ENCODE peak calls at places on chromosome 19, in ten cellular contexts. One of them, this sample, is unnamed.

GRCh38 chr19:46812898-46813569 is 24.6 kb upstream of the SLC1A5 start:
- DNase-seq in nephron progenitor cell: peak; percentile 33
- DNase-seq in MCF 10A: no peak
- DNase-seq in astrocyte of the spinal cord: no peak
- DNase-seq in Caco-2: no peak
- DNase-seq in GM10248: no peak
- DNase-seq in activated CD8-positive, alpha-beta T cell treated with anti-CD3 and anti-CD28 coated beads for 36 hours: no peak
- DNase-seq in upper lobe of left lung: peak; percentile 82
- DNase-seq in coronary artery: peak; percentile 85
- DNase-seq in suprapubic skin: no peak
- DNase-seq in this sample: no peak

GRCh38 chr19:35675589-35676140 is 9.3 kb downstream of the UPK1A start:
- DNase-seq in nephron progenitor cell: no peak
- DNase-seq in MCF 10A: no peak
- DNase-seq in astrocyte of the spinal cord: no peak
- DNase-seq in Caco-2: no peak
- DNase-seq in GM10248: no peak
- DNase-seq in activated CD8-positive, alpha-beta T cell treated with anti-CD3 and anti-CD28 coated beads for 36 hours: no peak
- DNase-seq in upper lobe of left lung: peak; percentile 48
- DNase-seq in coronary artery: no peak
- DNase-seq in suprapubic skin: no peak
- DNase-seq in this sample: no peak

GRCh38 chr19:7391218-7391670 is 42.5 kb downstream of the ARHGEF18 start:
- DNase-seq in nephron progenitor cell: no peak
- DNase-seq in MCF 10A: peak; percentile 92
- DNase-seq in astrocyte of the spinal cord: peak; percentile 82
- DNase-seq in Caco-2: no peak
- DNase-seq in GM10248: no peak
- DNase-seq in activated CD8-positive, alpha-beta T cell treated with anti-CD3 and anti-CD28 coated beads for 36 hours: no peak
- DNase-seq in upper lobe of left lung: no peak
- DNase-seq in coronary artery: no peak
- DNase-seq in suprapubic skin: no peak
- DNase-seq in this sample: no peak

GRCh38 chr19:21322528-21322927 is 6.7 kb downstream of the ZNF708 start:
- DNase-seq in nephron progenitor cell: no peak
- DNase-seq in MCF 10A: no peak
- DNase-seq in astrocyte of the spinal cord: peak; percentile 15
- DNase-seq in Caco-2: no peak
- DNase-seq in GM10248: no peak
- DNase-seq in activated CD8-positive, alpha-beta T cell treated with anti-CD3 and anti-CD28 coated beads for 36 hours: no peak
- DNase-seq in upper lobe of left lung: no peak
- DNase-seq in coronary artery: no peak
- DNase-seq in suprapubic skin: no peak
- DNase-seq in this sample: no peak

GRCh38 chr19:39679791-39680168 is 24.1 kb downstream of the LGALS16 start:
- DNase-seq in nephron progenitor cell: no peak
- DNase-seq in MCF 10A: no peak
- DNase-seq in astrocyte of the spinal cord: no peak
- DNase-seq in Caco-2: no peak
- DNase-seq in GM10248: no peak
- DNase-seq in activated CD8-positive, alpha-beta T cell treated with anti-CD3 and anti-CD28 coated beads for 36 hours: peak; percentile 47
- DNase-seq in upper lobe of left lung: no peak
- DNase-seq in coronary artery: no peak
- DNase-seq in suprapubic skin: no peak
- DNase-seq in this sample: peak; percentile 17

GRCh38 chr19:17330546-17331253 is 4.0 kb downstream of the ANO8 start:
- DNase-seq in nephron progenitor cell: no peak
- DNase-seq in MCF 10A: no peak
- DNase-seq in astrocyte of the spinal cord: no peak
- DNase-seq in Caco-2: no peak
- DNase-seq in GM10248: no peak
- DNase-seq in activated CD8-positive, alpha-beta T cell treated with anti-CD3 and anti-CD28 coated beads for 36 hours: no peak
- DNase-seq in upper lobe of left lung: no peak
- DNase-seq in coronary artery: no peak
- DNase-seq in suprapubic skin: no peak
- DNase-seq in this sample: no peak

GRCh38 chr19:41341669-41342490 is 11.8 kb downstream of the TGFB1 start:
- DNase-seq in nephron progenitor cell: no peak
- DNase-seq in MCF 10A: no peak
- DNase-seq in astrocyte of the spinal cord: no peak
- DNase-seq in Caco-2: peak; percentile 73
- DNase-seq in GM10248: no peak
- DNase-seq in activated CD8-positive, alpha-beta T cell treated with anti-CD3 and anti-CD28 coated beads for 36 hours: no peak
- DNase-seq in upper lobe of left lung: peak; percentile 60
- DNase-seq in coronary artery: no peak
- DNase-seq in suprapubic skin: no peak
- DNase-seq in this sample: no peak

GRCh38 chr19:1747285-1748114 is 5.8 kb upstream of the ONECUT3 start:
- DNase-seq in nephron progenitor cell: no peak
- DNase-seq in MCF 10A: peak; percentile 100
- DNase-seq in astrocyte of the spinal cord: peak; percentile 88
- DNase-seq in Caco-2: peak; percentile 49
- DNase-seq in GM10248: peak; percentile 70
- DNase-seq in activated CD8-positive, alpha-beta T cell treated with anti-CD3 and anti-CD28 coated beads for 36 hours: peak; percentile 76
- DNase-seq in upper lobe of left lung: no peak
- DNase-seq in coronary artery: no peak
- DNase-seq in suprapubic skin: no peak
- DNase-seq in this sample: peak; percentile 77

GRCh38 chr19:49988433-49988832 is 27.5 kb upstream of the SIGLEC11 start:
- DNase-seq in nephron progenitor cell: no peak
- DNase-seq in MCF 10A: peak; percentile 9
- DNase-seq in astrocyte of the spinal cord: peak; percentile 25
- DNase-seq in Caco-2: no peak
- DNase-seq in GM10248: no peak
- DNase-seq in activated CD8-positive, alpha-beta T cell treated with anti-CD3 and anti-CD28 coated beads for 36 hours: peak; percentile 22
- DNase-seq in upper lobe of left lung: no peak
- DNase-seq in coronary artery: no peak
- DNase-seq in suprapubic skin: no peak
- DNase-seq in this sample: no peak

GRCh38 chr19:49986354-49986753 is 25.4 kb upstream of the SIGLEC11 start:
- DNase-seq in nephron progenitor cell: no peak
- DNase-seq in MCF 10A: no peak
- DNase-seq in astrocyte of the spinal cord: no peak
- DNase-seq in Caco-2: no peak
- DNase-seq in GM10248: no peak
- DNase-seq in activated CD8-positive, alpha-beta T cell treated with anti-CD3 and anti-CD28 coated beads for 36 hours: no peak
- DNase-seq in upper lobe of left lung: no peak
- DNase-seq in coronary artery: no peak
- DNase-seq in suprapubic skin: no peak
- DNase-seq in this sample: no peak

GRCh38 chr19:49988007-49988406 is 27.0 kb upstream of the SIGLEC11 start:
- DNase-seq in nephron progenitor cell: no peak
- DNase-seq in MCF 10A: no peak
- DNase-seq in astrocyte of the spinal cord: no peak
- DNase-seq in Caco-2: no peak
- DNase-seq in GM10248: no peak
- DNase-seq in activated CD8-positive, alpha-beta T cell treated with anti-CD3 and anti-CD28 coated beads for 36 hours: no peak
- DNase-seq in upper lobe of left lung: no peak
- DNase-seq in coronary artery: no peak
- DNase-seq in suprapubic skin: no peak
- DNase-seq in this sample: no peak

GRCh38 chr19:49985926-49986325 is 25.0 kb upstream of the SIGLEC11 start:
- DNase-seq in nephron progenitor cell: no peak
- DNase-seq in MCF 10A: no peak
- DNase-seq in astrocyte of the spinal cord: no peak
- DNase-seq in Caco-2: no peak
- DNase-seq in GM10248: no peak
- DNase-seq in activated CD8-positive, alpha-beta T cell treated with anti-CD3 and anti-CD28 coated beads for 36 hours: no peak
- DNase-seq in upper lobe of left lung: no peak
- DNase-seq in coronary artery: no peak
- DNase-seq in suprapubic skin: no peak
- DNase-seq in this sample: no peak

DNA sequence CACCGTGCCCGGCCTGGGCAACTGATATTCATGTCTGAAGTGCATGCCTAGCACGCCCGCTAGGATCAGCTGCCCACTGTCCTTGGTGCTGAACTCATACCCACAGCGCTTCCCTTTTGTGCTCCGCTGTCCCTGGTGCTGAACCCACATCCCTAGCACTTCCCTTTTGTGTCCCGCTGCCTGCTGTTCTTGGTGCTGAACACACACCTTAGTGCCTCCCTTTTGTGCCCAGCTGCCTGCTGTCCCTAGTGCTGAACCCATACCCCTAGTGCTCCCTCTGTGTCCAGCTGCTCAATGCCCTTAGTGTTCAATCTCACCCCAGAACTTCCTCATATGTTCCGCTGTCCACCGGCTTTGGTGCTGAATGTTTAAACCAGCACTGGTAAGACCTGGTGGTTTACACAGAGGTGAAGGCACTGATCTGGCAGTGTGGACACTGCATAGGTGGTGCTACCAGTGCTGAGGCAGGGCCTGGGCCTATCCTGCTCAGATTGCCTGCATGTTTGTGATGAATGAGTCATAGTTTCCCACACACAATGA is 26.3 kb upstream of the SIGLEC11 start:
- DNase-seq in nephron progenitor cell: peak; percentile 98
- DNase-seq in MCF 10A: peak; percentile 95
- DNase-seq in astrocyte of the spinal cord: peak; percentile 90
- DNase-seq in Caco-2: peak; percentile 92
- DNase-seq in GM10248: peak; percentile 82
- DNase-seq in activated CD8-positive, alpha-beta T cell treated with anti-CD3 and anti-CD28 coated beads for 36 hours: peak; percentile 93
- DNase-seq in upper lobe of left lung: no peak
- DNase-seq in coronary artery: no peak
- DNase-seq in suprapubic skin: peak; percentile 83
- DNase-seq in this sample: peak; percentile 83
- TF ChIP-seq CTCF in nephron progenitor cell: no peak
- TF ChIP-seq CTCF in MCF 10A: no peak
- TF ChIP-seq CTCF in astrocyte of the spinal cord: no peak
- TF ChIP-seq CTCF in Caco-2: no peak
- TF ChIP-seq CTCF in GM10248: no peak
- TF ChIP-seq CTCF in activated CD8-positive, alpha-beta T cell treated with anti-CD3 and anti-CD28 coated beads for 36 hours: no peak
- TF ChIP-seq CTCF in upper lobe of left lung: no peak
- TF ChIP-seq CTCF in coronary artery: no peak
- TF ChIP-seq CTCF in suprapubic skin: no peak
- TF ChIP-seq CTCF in this sample: no peak

GRCh38 chr19:9155591-9155990 is 15.4 kb downstream of the ZNF317 start:
- DNase-seq in nephron progenitor cell: no peak
- DNase-seq in MCF 10A: no peak
- DNase-seq in astrocyte of the spinal cord: no peak
- DNase-seq in Caco-2: no peak
- DNase-seq in GM10248: no peak
- DNase-seq in activated CD8-positive, alpha-beta T cell treated with anti-CD3 and anti-CD28 coated beads for 36 hours: no peak
- DNase-seq in upper lobe of left lung: no peak
- DNase-seq in coronary artery: no peak
- DNase-seq in suprapubic skin: no peak
- DNase-seq in this sample: no peak
- TF ChIP-seq CTCF in nephron progenitor cell: no peak
- TF ChIP-seq CTCF in MCF 10A: no peak
- TF ChIP-seq CTCF in astrocyte of the spinal cord: no peak
- TF ChIP-seq CTCF in Caco-2: no peak
- TF ChIP-seq CTCF in GM10248: no peak
- TF ChIP-seq CTCF in activated CD8-positive, alpha-beta T cell treated with anti-CD3 and anti-CD28 coated beads for 36 hours: no peak
- TF ChIP-seq CTCF in upper lobe of left lung: no peak
- TF ChIP-seq CTCF in coronary artery: no peak
- TF ChIP-seq CTCF in suprapubic skin: no peak
- TF ChIP-seq CTCF in this sample: no peak

GRCh38 chr19:9321338-9321737 is 2.6 kb upstream of the ZNF559 start:
- DNase-seq in nephron progenitor cell: no peak
- DNase-seq in MCF 10A: no peak
- DNase-seq in astrocyte of the spinal cord: no peak
- DNase-seq in Caco-2: no peak
- DNase-seq in GM10248: no peak
- DNase-seq in activated CD8-positive, alpha-beta T cell treated with anti-CD3 and anti-CD28 coated beads for 36 hours: no peak
- DNase-seq in upper lobe of left lung: peak; percentile 64
- DNase-seq in coronary artery: no peak
- DNase-seq in suprapubic skin: no peak
- DNase-seq in this sample: no peak

GRCh38 chr19:9323557-9323918 is 441 bp upstream of the ZNF559 start:
- DNase-seq in nephron progenitor cell: no peak
- DNase-seq in MCF 10A: no peak
- DNase-seq in astrocyte of the spinal cord: peak; percentile 89
- DNase-seq in Caco-2: peak; percentile 50
- DNase-seq in GM10248: peak; percentile 31
- DNase-seq in activated CD8-positive, alpha-beta T cell treated with anti-CD3 and anti-CD28 coated beads for 36 hours: peak; percentile 76
- DNase-seq in upper lobe of left lung: no peak
- DNase-seq in coronary artery: peak; percentile 79
- DNase-seq in suprapubic skin: peak; percentile 77
- DNase-seq in this sample: peak; percentile 50

GRCh38 chr19:9324584-9324962 is 594 bp downstream of the ZNF559 start:
- DNase-seq in nephron progenitor cell: no peak
- DNase-seq in MCF 10A: no peak
- DNase-seq in astrocyte of the spinal cord: no peak
- DNase-seq in Caco-2: no peak
- DNase-seq in GM10248: no peak
- DNase-seq in activated CD8-positive, alpha-beta T cell treated with anti-CD3 and anti-CD28 coated beads for 36 hours: no peak
- DNase-seq in upper lobe of left lung: no peak
- DNase-seq in coronary artery: no peak
- DNase-seq in suprapubic skin: no peak
- DNase-seq in this sample: no peak

GRCh38 chr19:9329999-9330398 is 6.0 kb downstream of the ZNF559 start:
- DNase-seq in nephron progenitor cell: no peak
- DNase-seq in MCF 10A: no peak
- DNase-seq in astrocyte of the spinal cord: no peak
- DNase-seq in Caco-2: no peak
- DNase-seq in GM10248: no peak
- DNase-seq in activated CD8-positive, alpha-beta T cell treated with anti-CD3 and anti-CD28 coated beads for 36 hours: no peak
- DNase-seq in upper lobe of left lung: no peak
- DNase-seq in coronary artery: no peak
- DNase-seq in suprapubic skin: no peak
- DNase-seq in this sample: no peak

DNA sequence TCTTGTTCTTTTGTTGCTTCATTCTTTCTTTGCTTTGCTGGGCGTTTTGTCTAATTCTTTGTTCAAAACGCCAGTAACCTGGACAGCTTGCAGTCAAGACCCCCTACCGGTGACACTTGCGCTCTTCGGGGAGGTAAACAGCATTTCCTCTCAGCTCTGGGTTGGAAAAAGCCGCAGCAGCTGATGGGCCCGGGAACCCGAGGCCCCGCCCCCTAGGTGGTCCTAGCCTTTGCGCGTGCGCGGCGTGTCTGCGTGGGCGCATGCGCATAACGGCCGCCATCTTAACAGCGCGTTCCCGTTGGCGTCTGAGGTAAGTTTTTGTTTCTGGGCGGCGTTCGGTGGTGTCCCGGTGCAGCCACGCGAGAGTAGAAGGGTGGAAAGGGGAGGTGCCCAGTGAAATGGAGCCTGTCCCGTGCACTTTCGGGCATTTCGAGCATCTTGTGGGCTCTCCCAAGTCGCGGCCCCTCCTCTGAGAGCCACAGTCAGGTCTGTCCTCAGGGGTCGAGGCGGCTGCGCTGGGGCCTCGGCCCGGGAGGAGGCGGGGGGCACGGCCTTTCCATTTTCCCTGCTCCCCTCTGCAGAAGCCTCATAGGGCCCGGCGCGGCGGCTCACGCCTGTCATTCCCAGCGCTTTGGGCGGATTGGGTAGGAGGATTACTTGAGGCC is at the start of gene ZNF559:
- DNase-seq in nephron progenitor cell: peak; percentile 95
- DNase-seq in MCF 10A: peak; percentile 95
- DNase-seq in astrocyte of the spinal cord: peak; percentile 97
- DNase-seq in Caco-2: peak; percentile 88
- DNase-seq in GM10248: peak; percentile 92
- DNase-seq in activated CD8-positive, alpha-beta T cell treated with anti-CD3 and anti-CD28 coated beads for 36 hours: peak; percentile 96
- DNase-seq in upper lobe of left lung: peak; percentile 98
- DNase-seq in coronary artery: peak; percentile 95
- DNase-seq in suprapubic skin: peak; percentile 95
- DNase-seq in this sample: peak; percentile 96
- TF ChIP-seq CTCF in nephron progenitor cell: peak; percentile 40
- TF ChIP-seq CTCF in MCF 10A: no peak
- TF ChIP-seq CTCF in astrocyte of the spinal cord: peak; percentile 27
- TF ChIP-seq CTCF in Caco-2: no peak
- TF ChIP-seq CTCF in GM10248: peak; percentile 4
- TF ChIP-seq CTCF in activated CD8-positive, alpha-beta T cell treated with anti-CD3 and anti-CD28 coated beads for 36 hours: no peak
- TF ChIP-seq CTCF in upper lobe of left lung: peak; percentile 22
- TF ChIP-seq CTCF in coronary artery: no peak
- TF ChIP-seq CTCF in suprapubic skin: peak; percentile 17
- TF ChIP-seq CTCF in this sample: peak; percentile 24

DNA sequence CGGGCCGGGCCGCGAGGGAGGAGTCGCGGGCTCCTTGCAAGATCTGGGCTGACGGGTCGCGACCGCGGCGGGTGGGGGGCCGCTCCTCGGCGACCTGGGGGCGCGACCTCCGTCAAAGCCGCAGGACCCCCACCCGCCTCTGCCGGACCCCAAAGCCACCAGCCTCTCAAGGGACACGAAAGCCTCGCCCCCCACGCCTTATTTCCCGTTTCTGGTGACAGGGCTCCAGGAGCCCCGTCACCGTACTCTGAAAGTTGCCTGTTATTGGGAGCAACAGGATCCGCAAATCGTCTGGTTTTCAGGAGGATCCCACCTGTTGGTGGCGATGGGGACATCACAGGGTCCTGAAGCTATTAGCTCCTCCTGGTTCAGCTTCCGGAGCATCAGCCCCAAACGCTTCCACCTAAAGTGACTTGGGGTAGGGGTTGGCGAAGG is 531 bp downstream of the MAU2 start:
- DNase-seq in nephron progenitor cell: peak; percentile 51
- DNase-seq in MCF 10A: peak; percentile 9
- DNase-seq in astrocyte of the spinal cord: no peak
- DNase-seq in Caco-2: peak; percentile 43
- DNase-seq in GM10248: no peak
- DNase-seq in activated CD8-positive, alpha-beta T cell treated with anti-CD3 and anti-CD28 coated beads for 36 hours: peak; percentile 31
- DNase-seq in upper lobe of left lung: no peak
- DNase-seq in coronary artery: no peak
- DNase-seq in suprapubic skin: no peak
- DNase-seq in this sample: no peak
- TF ChIP-seq CTCF in nephron progenitor cell: no peak
- TF ChIP-seq CTCF in MCF 10A: no peak
- TF ChIP-seq CTCF in astrocyte of the spinal cord: no peak
- TF ChIP-seq CTCF in Caco-2: no peak
- TF ChIP-seq CTCF in GM10248: no peak
- TF ChIP-seq CTCF in activated CD8-positive, alpha-beta T cell treated with anti-CD3 and anti-CD28 coated beads for 36 hours: peak; percentile 24
- TF ChIP-seq CTCF in upper lobe of left lung: no peak
- TF ChIP-seq CTCF in coronary artery: no peak
- TF ChIP-seq CTCF in suprapubic skin: no peak
- TF ChIP-seq CTCF in this sample: no peak

This sample was measured in GM13976.